ENCODE peak calls at places on chromosomes 3 and 15, in five cellular contexts. H is K562, N is IMR-90, S is HepG2, X is SK-N-SH. W is an unnamed sample.

GRCh38 chr3:116423365-116423764 is 21.9 kb downstream of the LSAMP start:
- DNase-seq in S (no peak), X (no peak), N (peak), H (no peak), W (no peak)

GRCh38 chr3:62497156-62497555 is 123.8 kb upstream of the FEZF2 start:
- DNase-seq in N (no peak), X (no peak), H (no peak), S (no peak), W (no peak)

GRCh38 chr15:39397883-39398282 is 183.0 kb upstream of the THBS1 start:
- DNase-seq in S (no peak), H (peak), N (no peak), X (no peak), W (no peak)

GRCh38 chr3:116103868-116104530 is 341.3 kb downstream of the LSAMP start:
- DNase-seq in S (no peak), H (no peak), N (no peak), X (peak), W (no peak)

GRCh38 chr3:43818229-43818628 is 127.5 kb downstream of the ABHD5 start:
- DNase-seq in S (no peak), N (no peak), H (no peak), X (no peak), W (no peak)

GRCh38 chr15:58457466-58457965 is 25.7 kb downstream of the LIPC start:
- DNase-seq in H (no peak), N (peak), X (no peak), S (no peak), W (peak)

GRCh38 chr15:55434989-55435825 is 26.9 kb downstream of the PIERCE2 start:
- DNase-seq in X (peak), S (peak), H (peak), N (peak), W (no peak)

GRCh38 chr15:69758810-69759410 is 306.3 kb downstream of the RPLP1 start:
- DNase-seq in N (peak), S (no peak), H (peak), X (no peak), W (peak)

GRCh38 chr3:54427951-54428871 is 305.9 kb downstream of the CACNA2D3 start:
- DNase-seq in H (peak), X (peak), S (peak), N (peak), W (peak)

GRCh38 chr15:90379263-90379662 is 8.8 kb upstream of the IQGAP1 start:
- DNase-seq in X (no peak), H (peak), N (no peak), S (no peak), W (no peak)

GRCh38 chr3:24004171-24004938 is 59.3 kb downstream of the NR1D2 start:
- DNase-seq in N (no peak), S (no peak), H (no peak), X (no peak), W (peak)

GRCh38 chr3:180646187-180646790 is 33.0 kb downstream of the CCDC39 start:
- DNase-seq in S (no peak), X (peak), H (no peak), N (no peak), W (no peak)

GRCh38 chr3:55416381-55416821 is 70.7 kb downstream of the WNT5A start:
- DNase-seq in N (peak), H (no peak), S (no peak), X (peak), W (no peak)

GRCh38 chr3:63976166-63976861 is 47.0 kb downstream of the PSMD6 start:
- DNase-seq in H (no peak), N (peak), X (no peak), S (peak), W (no peak)

GRCh38 chr15:40763801-40764765 is at the start of gene GCHFR:
- DNase-seq in H (peak), X (peak), S (peak), N (peak), W (no peak)

GRCh38 chr3:182597621-182598041 is 195.7 kb upstream of the ATP11B start:
- DNase-seq in S (no peak), H (no peak), N (no peak), X (no peak), W (no peak)

GRCh38 chr15:66851226-66852063 is 149.4 kb downstream of the SMAD6 start:
- DNase-seq in X (peak), S (peak), N (peak), H (peak), W (no peak)

GRCh38 chr15:76974456-76975083 is 20.4 kb upstream of the PSTPIP1 start:
- DNase-seq in N (no peak), X (no peak), H (no peak), S (no peak), W (no peak)

GRCh38 chr3:169880565-169881250 is 11.0 kb upstream of the LRRC31 start:
- DNase-seq in X (no peak), N (no peak), S (no peak), H (no peak), W (no peak)
- TF ChIP-seq MXI1 in X (no peak), N (no peak), S (no peak), H (no peak), W (no peak)

GRCh38 chr15:73049564-73050215 is 2.6 kb upstream of the NEO1 start:
- DNase-seq in S (no peak), X (no peak), N (no peak), H (no peak), W (no peak)

GRCh38 chr15:73051402-73051810 is 857 bp upstream of the NEO1 start:
- DNase-seq in H (no peak), S (no peak), X (peak), N (no peak), W (no peak)

GRCh38 chr15:73047882-73048281 is 4.4 kb upstream of the NEO1 start:
- DNase-seq in X (no peak), S (no peak), H (no peak), N (no peak), W (no peak)

GRCh38 chr15:73050561-73051297 is 1.5 kb upstream of the NEO1 start:
- DNase-seq in S (no peak), N (no peak), H (no peak), X (no peak), W (no peak)

DNA sequence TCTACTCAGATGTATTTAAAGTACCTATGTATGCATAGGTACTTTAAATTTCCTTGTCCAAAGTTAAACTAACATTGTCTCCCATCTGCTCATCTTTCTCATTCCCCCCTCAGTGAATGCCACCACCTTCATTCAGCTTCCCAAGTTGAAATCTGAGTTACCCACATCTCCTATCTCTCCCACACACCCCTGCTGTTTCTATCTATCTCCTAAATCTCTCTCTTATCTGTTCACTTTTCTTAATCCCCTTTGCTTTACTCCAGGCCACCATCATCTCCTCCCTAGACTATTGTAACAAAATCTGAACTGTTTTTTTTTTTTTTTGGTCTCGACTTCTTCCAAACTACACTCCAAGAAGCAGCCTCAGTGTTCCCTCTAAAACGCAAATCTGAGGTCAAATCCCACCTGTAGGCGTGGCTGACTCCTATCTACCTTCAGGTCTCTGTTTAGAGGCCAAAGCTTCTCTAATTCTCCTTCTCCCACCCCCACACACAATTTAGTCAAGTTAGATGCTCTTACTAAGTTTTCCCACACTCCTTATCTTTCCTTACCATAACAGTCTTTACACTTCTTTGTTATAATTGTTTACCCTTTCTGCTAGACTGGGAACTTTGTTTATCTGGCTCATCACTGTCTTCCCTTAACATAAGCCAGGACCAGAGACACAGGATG is 3.5 kb upstream of the NEO1 start:
- DNase-seq in X (no peak), S (no peak), H (no peak), N (no peak), W (no peak)
- TF ChIP-seq MXI1 in X (no peak), S (no peak), H (no peak), N (no peak), W (no peak)

GRCh38 chr3:176512037-176512436 is 685.2 kb downstream of the TBL1XR1 start:
- DNase-seq in H (no peak), X (no peak), N (no peak), S (no peak), W (no peak)

GRCh38 chr3:176513604-176514003 is 683.7 kb downstream of the TBL1XR1 start:
- DNase-seq in N (no peak), H (no peak), S (no peak), X (no peak), W (no peak)

GRCh38 chr3:176510097-176510496 is 687.2 kb downstream of the TBL1XR1 start:
- DNase-seq in X (no peak), N (no peak), H (no peak), S (no peak), W (no peak)

GRCh38 chr3:176514297-176514696 is 683.0 kb downstream of the TBL1XR1 start:
- DNase-seq in N (peak), H (peak), X (no peak), S (peak), W (no peak)
- TF ChIP-seq MXI1 in N (no peak), H (no peak), X (no peak), S (no peak), W (no peak)

GRCh38 chr15:93479679-93480078 is 390.7 kb upstream of the RGMA start:
- DNase-seq in S (no peak), N (no peak), H (no peak), X (no peak), W (no peak)

GRCh38 chr15:93476491-93477176 is 387.6 kb upstream of the RGMA start:
- DNase-seq in S (no peak), H (no peak), X (no peak), N (no peak), W (no peak)

GRCh38 chr15:93477721-93478120 is 388.7 kb upstream of the RGMA start:
- DNase-seq in H (no peak), N (no peak), X (no peak), S (no peak), W (no peak)

GRCh38 chr15:93477188-93477587 is 388.2 kb upstream of the RGMA start:
- DNase-seq in S (no peak), X (no peak), H (no peak), N (no peak), W (no peak)

DNA sequence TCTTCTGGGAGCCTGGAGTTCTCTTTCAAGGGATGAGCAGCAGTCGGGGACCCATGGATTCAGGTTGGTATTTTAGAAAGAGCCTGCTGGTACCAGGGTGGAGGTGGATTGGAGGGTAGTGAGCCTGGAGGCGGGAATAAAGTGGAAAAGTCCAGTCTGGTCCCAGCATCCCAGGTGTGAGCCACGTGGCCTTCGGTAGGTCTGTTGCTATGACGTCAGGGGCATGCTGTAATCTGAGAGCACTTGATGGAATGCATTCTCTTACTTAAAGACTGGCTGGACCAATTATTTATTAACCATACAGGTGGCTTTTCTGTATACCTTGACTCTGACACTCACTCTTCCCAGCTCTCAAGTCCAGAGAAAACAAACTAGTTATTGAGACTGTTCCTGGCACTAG is 389.9 kb upstream of the RGMA start:
- DNase-seq in H (no peak), N (no peak), X (no peak), S (no peak), W (no peak)
- TF ChIP-seq MXI1 in H (no peak), N (no peak), X (no peak), S (no peak), W (no peak)

GRCh38 chr15:34070003-34070402 is 31.0 kb upstream of the AVEN start:
- DNase-seq in S (no peak), N (no peak), H (peak), X (no peak), W (no peak)
- TF ChIP-seq MXI1 in S (no peak), N (no peak), H (no peak), X (no peak), W (no peak)